ENCODE peak calls at places on chromosome 9, in ten cellular contexts. H, A, S, B, U, L, E, N, Y and G are unnamed samples.

GRCh38 chr9:131020862-131021261 is 11.9 kb downstream of the LAMC3 start:
- DNase-seq in H (no peak), A (no peak), S (no peak), B (no peak), U (no peak), L (no peak), E (no peak), N (no peak), Y (no peak), G (no peak)

GRCh38 chr9:111945216-111945615 is 48.6 kb downstream of the UGCG start:
- DNase-seq in H (no peak), A (no peak), S (no peak), B (no peak), U (no peak), L (peak), E (no peak), N (peak), Y (no peak), G (no peak)

GRCh38 chr9:94149696-94150095 is 65.4 kb downstream of the PTPDC1 start:
- DNase-seq in H (no peak), A (no peak), S (no peak), B (no peak), U (no peak), L (no peak), E (no peak), N (no peak), Y (no peak), G (no peak)

GRCh38 chr9:132946624-132947295 is 2.3 kb upstream of the TSC1 start:
- DNase-seq in H (peak), A (no peak), S (no peak), B (no peak), U (no peak), L (peak), E (peak), N (peak), Y (no peak), G (no peak)

GRCh38 chr9:98787766-98788335 is 8.5 kb downstream of the ANKS6 start:
- DNase-seq in H (no peak), A (no peak), S (no peak), B (no peak), U (peak), L (no peak), E (no peak), N (no peak), Y (no peak), G (no peak)

GRCh38 chr9:36744678-36745077 is 172.0 kb downstream of the MELK start:
- DNase-seq in H (no peak), A (no peak), S (no peak), B (no peak), U (no peak), L (no peak), E (no peak), N (no peak), Y (no peak), G (no peak)

GRCh38 chr9:93575706-93576295 is 583 bp upstream of the PHF2 start:
- DNase-seq in H (peak), A (no peak), S (peak), B (peak), U (peak), L (peak), E (no peak), N (peak), Y (peak), G (peak)

GRCh38 chr9:73565833-73566465 is 414.3 kb downstream of the ANXA1 start:
- DNase-seq in H (peak), A (peak), S (no peak), B (no peak), U (no peak), L (peak), E (peak), N (peak), Y (no peak), G (peak)

GRCh38 chr9:98225015-98225442 is 30.4 kb downstream of the TBC1D2 start:
- DNase-seq in H (no peak), A (no peak), S (no peak), B (no peak), U (no peak), L (no peak), E (no peak), N (no peak), Y (no peak), G (no peak)

GRCh38 chr9:110040788-110041187 is 167.2 kb downstream of the C9orf152 start:
- DNase-seq in H (no peak), A (no peak), S (no peak), B (no peak), U (no peak), L (peak), E (no peak), N (peak), Y (no peak), G (no peak)

GRCh38 chr9:130414910-130415746 is 29.6 kb upstream of the ASS1 start:
- DNase-seq in H (no peak), A (no peak), S (no peak), B (no peak), U (no peak), L (peak), E (no peak), N (no peak), Y (no peak), G (no peak)

GRCh38 chr9:79619930-79620329 is 48.2 kb downstream of the TLE4 start:
- DNase-seq in H (no peak), A (no peak), S (no peak), B (no peak), U (no peak), L (no peak), E (no peak), N (no peak), Y (no peak), G (no peak)

GRCh38 chr9:37953775-37954437 is 50.0 kb upstream of the SLC25A51 start:
- DNase-seq in H (no peak), A (peak), S (no peak), B (peak), U (peak), L (peak), E (peak), N (peak), Y (peak), G (peak)

GRCh38 chr9:2340046-2340760 is 281.4 kb upstream of the VLDLR start:
- DNase-seq in H (no peak), A (peak), S (no peak), B (no peak), U (no peak), L (no peak), E (peak), N (peak), Y (no peak), G (peak)

GRCh38 chr9:86626802-86627201 is 272.6 kb upstream of the TUT7 start:
- DNase-seq in H (no peak), A (no peak), S (no peak), B (no peak), U (no peak), L (no peak), E (no peak), N (no peak), Y (no peak), G (no peak)

GRCh38 chr9:133889498-133890301 is 102.4 kb downstream of the VAV2 start:
- DNase-seq in H (no peak), A (no peak), S (no peak), B (no peak), U (no peak), L (no peak), E (peak), N (peak), Y (no peak), G (peak)

GRCh38 chr9:136587145-136587943 is 41.5 kb upstream of the NOTCH1 start:
- DNase-seq in H (peak), A (peak), S (no peak), B (peak), U (no peak), L (peak), E (no peak), N (peak), Y (peak), G (no peak)

GRCh38 chr9:16704489-16705111 is 165.9 kb downstream of the BNC2 start:
- DNase-seq in H (peak), A (no peak), S (no peak), B (peak), U (peak), L (peak), E (peak), N (no peak), Y (peak), G (no peak)

GRCh38 chr9:17137576-17137975 is 2.7 kb downstream of the CNTLN start:
- DNase-seq in H (no peak), A (no peak), S (no peak), B (no peak), U (no peak), L (peak), E (no peak), N (peak), Y (no peak), G (no peak)

GRCh38 chr9:127182901-127183746 is 60.7 kb upstream of the ANGPTL2 start:
- DNase-seq in H (no peak), A (no peak), S (no peak), B (no peak), U (no peak), L (no peak), E (no peak), N (peak), Y (peak), G (no peak)

GRCh38 chr9:21836437-21837161 is 34.2 kb downstream of the MTAP start:
- DNase-seq in H (no peak), A (peak), S (no peak), B (no peak), U (no peak), L (peak), E (peak), N (peak), Y (no peak), G (peak)

GRCh38 chr9:86908261-86908660 is 39.0 kb downstream of the GAS1 start:
- DNase-seq in H (no peak), A (no peak), S (no peak), B (no peak), U (no peak), L (no peak), E (no peak), N (no peak), Y (no peak), G (no peak)

GRCh38 chr9:136029556-136029955 is 65.5 kb downstream of the NACC2 start:
- DNase-seq in H (no peak), A (no peak), S (no peak), B (no peak), U (no peak), L (no peak), E (no peak), N (no peak), Y (no peak), G (no peak)

GRCh38 chr9:19641046-19641445 is 147.8 kb downstream of the SLC24A2 start:
- DNase-seq in H (peak), A (no peak), S (no peak), B (no peak), U (no peak), L (peak), E (no peak), N (no peak), Y (no peak), G (peak)

GRCh38 chr9:132114102-132114707 is 34.5 kb upstream of the MED27 start:
- DNase-seq in H (peak), A (peak), S (peak), B (peak), U (no peak), L (peak), E (peak), N (peak), Y (peak), G (peak)

GRCh38 chr9:27352457-27353188 is 55.7 kb upstream of the EQTN start:
- DNase-seq in H (no peak), A (no peak), S (no peak), B (no peak), U (no peak), L (no peak), E (no peak), N (no peak), Y (no peak), G (no peak)

GRCh38 chr9:18215626-18216025 is 258.3 kb upstream of the ADAMTSL1 start:
- DNase-seq in H (no peak), A (no peak), S (no peak), B (no peak), U (no peak), L (no peak), E (no peak), N (no peak), Y (no peak), G (no peak)

GRCh38 chr9:127213859-127214258 is 50.7 kb upstream of the GARNL3 start:
- DNase-seq in H (no peak), A (no peak), S (no peak), B (no peak), U (no peak), L (no peak), E (no peak), N (no peak), Y (no peak), G (no peak)

GRCh38 chr9:95981741-95982390 is 106.4 kb downstream of the ERCC6L2 start:
- DNase-seq in H (peak), A (no peak), S (no peak), B (no peak), U (no peak), L (no peak), E (no peak), N (no peak), Y (no peak), G (no peak)

GRCh38 chr9:116032683-116033440 is 120.7 kb upstream of the PAPPA start:
- DNase-seq in H (no peak), A (no peak), S (no peak), B (no peak), U (no peak), L (no peak), E (no peak), N (no peak), Y (no peak), G (no peak)

GRCh38 chr9:99801775-99802174 is 19.9 kb upstream of the NR4A3 start:
- DNase-seq in H (no peak), A (no peak), S (no peak), B (no peak), U (no peak), L (no peak), E (no peak), N (no peak), Y (no peak), G (no peak)

GRCh38 chr9:75890541-75891276 is at the start of gene PCSK5:
- DNase-seq in H (peak), A (peak), S (peak), B (peak), U (peak), L (peak), E (peak), N (peak), Y (peak), G (peak)
- TF ChIP-seq CTCF in H (peak), A (peak), S (no peak), B (peak), U (peak), L (peak), E (no peak), N (peak), Y (peak), G (no peak)

DNA sequence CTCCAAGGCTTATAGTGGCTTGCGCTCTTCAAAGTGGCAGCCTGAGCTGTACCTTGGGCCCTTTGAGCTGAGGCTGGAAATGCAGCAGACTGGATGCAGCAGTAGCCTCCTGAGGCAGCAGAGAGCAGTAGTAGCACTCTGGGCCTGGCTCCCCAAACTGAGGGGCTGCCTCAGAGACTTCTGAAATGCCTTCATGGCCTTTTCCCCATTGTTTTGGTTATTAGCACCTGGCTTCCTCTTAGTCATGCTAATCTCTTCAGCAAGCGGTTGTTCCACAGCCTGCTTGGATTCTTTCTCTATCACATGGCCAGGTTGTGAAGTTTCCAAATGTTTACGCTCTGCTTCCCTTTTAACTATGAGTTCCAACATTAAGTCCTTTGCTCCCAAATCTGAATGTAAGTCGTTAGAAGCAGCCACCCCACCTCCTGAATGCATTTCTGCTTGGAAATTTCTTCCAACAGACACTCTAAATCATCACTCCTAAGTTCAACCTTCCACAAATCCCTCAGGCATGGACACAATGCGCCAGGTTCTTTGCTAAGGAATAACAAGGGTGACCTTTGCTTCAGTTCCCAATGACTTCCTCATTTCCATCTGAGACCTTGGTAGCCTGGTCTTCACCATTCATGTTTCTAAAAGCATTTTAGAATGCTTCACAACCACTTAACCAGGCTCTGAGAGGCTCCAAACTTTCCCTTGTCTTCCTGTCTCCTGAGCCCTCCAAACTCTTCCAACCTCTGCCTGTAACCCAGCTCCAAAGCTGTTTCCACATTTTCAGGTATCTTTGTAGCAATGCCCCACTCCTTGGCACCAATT is 145.8 kb downstream of the ZDHHC21 start:
- DNase-seq in H (peak), A (no peak), S (no peak), B (no peak), U (no peak), L (no peak), E (no peak), N (no peak), Y (no peak), G (no peak)
- TF ChIP-seq CTCF in H (peak), A (no peak), S (no peak), B (no peak), U (no peak), L (no peak), E (no peak), N (no peak), Y (no peak), G (no peak)

GRCh38 chr9:103991001-103991400 is 103.1 kb upstream of the SMC2 start:
- DNase-seq in H (peak), A (no peak), S (no peak), B (no peak), U (no peak), L (no peak), E (no peak), N (no peak), Y (no peak), G (no peak)

GRCh38 chr9:103990311-103990710 is 103.8 kb upstream of the SMC2 start:
- DNase-seq in H (no peak), A (no peak), S (no peak), B (no peak), U (no peak), L (no peak), E (no peak), N (no peak), Y (no peak), G (no peak)

DNA sequence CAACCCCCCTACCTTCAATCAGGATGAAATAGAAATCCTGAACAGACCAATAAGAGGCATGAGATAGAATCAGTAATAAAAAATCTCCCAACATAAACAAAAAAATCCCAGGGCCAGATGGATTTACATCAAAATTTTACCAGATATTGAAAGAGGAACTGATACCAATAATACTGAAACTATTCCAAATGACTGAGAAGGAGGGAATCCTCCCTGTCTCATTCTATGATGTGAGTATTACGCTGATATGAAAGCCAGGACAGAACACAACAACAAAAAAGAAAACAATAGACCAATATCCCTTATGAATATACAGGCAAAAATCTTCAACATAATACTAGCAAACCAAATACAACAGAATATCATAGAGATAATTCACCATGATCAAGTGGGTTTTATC is 109.0 kb upstream of the SMC2 start:
- DNase-seq in H (no peak), A (no peak), S (no peak), B (no peak), U (no peak), L (no peak), E (no peak), N (no peak), Y (no peak), G (no peak)
- TF ChIP-seq CTCF in H (no peak), A (no peak), S (no peak), B (no peak), U (no peak), L (no peak), E (no peak), N (no peak), Y (no peak), G (no peak)

GRCh38 chr9:69019808-69020207 is 5.9 kb upstream of the PRKACG start:
- DNase-seq in H (no peak), A (no peak), S (peak), B (no peak), U (no peak), L (no peak), E (no peak), N (no peak), Y (no peak), G (no peak)
- TF ChIP-seq CTCF in H (no peak), A (no peak), S (no peak), B (no peak), U (no peak), L (no peak), E (no peak), N (no peak), Y (no peak), G (no peak)

DNA sequence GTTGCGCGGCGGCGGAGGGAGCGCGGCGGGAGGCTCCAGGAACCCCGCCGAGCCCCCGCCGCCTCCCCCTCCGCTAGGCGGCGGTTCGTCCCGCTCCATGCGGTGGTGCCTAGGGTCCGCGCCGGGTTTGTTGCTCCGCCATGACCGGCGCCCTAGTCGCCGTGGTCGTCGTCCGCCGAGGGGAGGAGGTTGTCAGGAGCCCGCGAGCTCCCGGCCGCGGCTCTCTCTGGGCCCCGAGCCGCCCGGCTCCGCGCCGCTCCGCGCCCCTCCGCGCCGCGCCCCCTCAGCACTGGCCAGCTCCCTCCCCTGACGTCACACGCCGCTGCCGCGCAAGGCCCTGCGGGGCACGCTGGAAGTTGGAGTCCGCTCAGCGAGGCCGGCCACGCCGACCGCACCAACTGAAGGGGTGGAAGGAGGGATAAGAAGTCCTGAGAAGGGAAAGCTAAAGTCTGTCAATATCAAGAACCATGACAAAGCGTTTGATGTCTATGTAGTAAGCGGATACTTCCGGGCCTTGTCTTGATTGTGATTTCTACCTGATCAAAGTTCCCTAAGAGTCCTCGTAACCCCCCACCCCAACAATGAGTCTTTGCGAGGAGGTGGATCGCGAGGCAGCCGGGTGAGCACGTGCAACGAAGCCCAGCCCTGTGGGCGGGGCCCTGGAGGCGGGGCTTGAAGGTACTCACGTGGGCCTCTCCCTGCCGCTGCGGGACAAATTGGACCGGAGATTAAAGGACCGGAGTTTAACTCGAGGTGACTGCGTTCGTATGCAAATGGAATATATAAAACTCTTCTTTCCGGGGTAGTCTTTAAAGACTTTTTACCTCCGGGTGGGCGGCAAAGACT is at the start of gene NR6A1:
- DNase-seq in H (peak), A (peak), S (peak), B (peak), U (peak), L (peak), E (peak), N (peak), Y (peak), G (peak)
- TF ChIP-seq CTCF in H (peak), A (no peak), S (no peak), B (peak), U (peak), L (no peak), E (no peak), N (no peak), Y (peak), G (no peak)